ENCODE peak calls at places on chromosomes 12 and 14, in six cellular contexts. A is T-helper 17 cell, V is NCI-H69, Z is omental fat pad, E is pons, F is NCI-H510A treated with DMSO at 0.1 percent for 48 hours. C is an unnamed sample.

GRCh38 chr14:73973497-73973896 is 23.4 kb downstream of the COQ6 start:
- DNase-seq in A (no peak), V (peak; percentile 17), Z (no peak), E (no peak), F (no peak), C (no peak)

GRCh38 chr12:113680868-113681267 is 209.2 kb upstream of the LHX5 start:
- DNase-seq in A (no peak), V (no peak), Z (no peak), E (no peak), F (no peak), C (no peak)

GRCh38 chr14:24415421-24416253 is 13.8 kb downstream of the CBLN3 start:
- DNase-seq in A (no peak), V (no peak), Z (no peak), E (no peak), F (no peak), C (no peak)

GRCh38 chr14:22071001-22071400 is 397.4 kb upstream of the OR4E1 start:
- DNase-seq in A (peak; percentile 27), V (no peak), Z (no peak), E (no peak), F (no peak), C (no peak)

GRCh38 chr12:115375188-115375991 is 691.4 kb upstream of the TBX3 start:
- DNase-seq in A (no peak), V (no peak), Z (no peak), E (no peak), F (no peak), C (no peak)

GRCh38 chr14:73591690-73592448 is at the start of gene ACOT4:
- DNase-seq in A (peak; percentile 23), V (peak; percentile 88), Z (no peak), E (no peak), F (peak; percentile 49), C (peak; percentile 45)

GRCh38 chr12:121947966-121948365 is 29.6 kb downstream of the CFAP251 start:
- DNase-seq in A (no peak), V (no peak), Z (no peak), E (no peak), F (no peak), C (no peak)

GRCh38 chr12:108629824-108630476 is 3.7 kb downstream of the SELPLG start:
- DNase-seq in A (peak; percentile 58), V (peak; percentile 37), Z (peak; percentile 57), E (no peak), F (no peak), C (peak; percentile 68)

GRCh38 chr14:96126339-96126770 is 78.3 kb upstream of the BDKRB2 start:
- DNase-seq in A (peak; percentile 10), V (no peak), Z (no peak), E (no peak), F (no peak), C (no peak)

C was measured in left lung.